ENCODE peak calls at places on chromosome 4, in nine cellular contexts. H is A549; W is CD8-positive, alpha-beta T cell; E is CD4-positive, alpha-beta T cell; Q is breast epithelium; A is right lobe of liver; L is IMR-90; P is transverse colon; O is stomach. K is an unnamed sample.

GRCh38 chr4:184932343-184932742 is 85.9 kb upstream of the HELT start:
- DNase-seq in L (no peak), E (no peak), W (no peak), O (no peak), Q (no peak), H (no peak), P (no peak), A (no peak), K (no peak)

GRCh38 chr4:156503119-156503518 is 468.5 kb downstream of the PDGFC start:
- DNase-seq in P (no peak), L (no peak), O (no peak), W (no peak), A (no peak), Q (no peak), H (no peak), E (no peak), K (no peak)

GRCh38 chr4:126264839-126265238 is 950.1 kb downstream of the FAT4 start:
- DNase-seq in W (no peak), A (no peak), E (no peak), O (no peak), L (peak; percentile 59), H (no peak), P (no peak), Q (no peak), K (no peak)

GRCh38 chr4:155559915-155560314 is 106.7 kb upstream of the GUCY1A1 start:
- DNase-seq in P (no peak), W (no peak), H (no peak), L (peak; percentile 74), E (no peak), O (no peak), Q (no peak), A (no peak), K (no peak)

GRCh38 chr4:152063301-152064235 is 302.8 kb upstream of the GATB start:
- DNase-seq in L (no peak), P (peak; percentile 48), E (peak; percentile 31), H (no peak), W (peak; percentile 46), Q (no peak), A (no peak), O (peak; percentile 34), K (no peak)

GRCh38 chr4:82823062-82823461 is 24.5 kb upstream of the SCD5 start:
- DNase-seq in L (peak; percentile 84), E (no peak), O (no peak), Q (no peak), W (no peak), P (no peak), A (no peak), H (no peak), K (no peak)

GRCh38 chr4:90536408-90536807 is 409.2 kb downstream of the CCSER1 start:
- DNase-seq in O (no peak), L (no peak), H (no peak), Q (no peak), A (no peak), P (no peak), E (no peak), W (no peak), K (no peak)

GRCh38 chr4:100093091-100093866 is 97.0 kb downstream of the DDIT4L start:
- DNase-seq in E (peak; percentile 70), Q (peak; percentile 72), A (peak; percentile 63), P (peak; percentile 77), W (peak; percentile 87), L (peak; percentile 82), O (peak; percentile 81), H (peak; percentile 84), K (peak; percentile 61)

GRCh38 chr4:35516102-35516501 is 728.2 kb downstream of the ARAP2 start:
- DNase-seq in P (no peak), W (no peak), H (no peak), O (no peak), E (no peak), A (no peak), L (no peak), Q (no peak), K (no peak)

GRCh38 chr4:57190651-57191481 is 80.7 kb upstream of the IGFBP7 start:
- DNase-seq in Q (no peak), P (peak; percentile 27), L (peak; percentile 13), H (peak; percentile 49), A (no peak), E (no peak), O (no peak), W (no peak), K (no peak)

GRCh38 chr4:144579411-144580020 is 66.4 kb upstream of the HHIP start:
- DNase-seq in Q (no peak), E (no peak), L (peak; percentile 71), W (no peak), O (no peak), H (peak; percentile 23), P (no peak), A (no peak), K (no peak)

GRCh38 chr4:153204247-153205027 is at the start of gene TRIM2:
- DNase-seq in P (peak; percentile 86), O (peak; percentile 93), L (peak; percentile 78), E (no peak), Q (no peak), A (peak; percentile 55), W (no peak), H (no peak), K (peak; percentile 9)

GRCh38 chr4:26217429-26217828 is 103.4 kb upstream of the RBPJ start:
- DNase-seq in P (no peak), W (no peak), O (no peak), A (no peak), H (no peak), E (no peak), Q (no peak), L (no peak), K (no peak)

GRCh38 chr4:78432896-78433295 is 118.7 kb upstream of the ANXA3 start:
- DNase-seq in A (no peak), P (no peak), W (no peak), O (no peak), Q (no peak), H (peak; percentile 7), L (peak; percentile 1), E (no peak), K (no peak)

GRCh38 chr4:100168521-100168920 is 21.7 kb downstream of the DDIT4L start:
- DNase-seq in H (no peak), Q (no peak), W (no peak), P (no peak), A (no peak), O (no peak), L (peak; percentile 63), E (no peak), K (no peak)

GRCh38 chr4:156763511-156763910 is 208.1 kb downstream of the PDGFC start:
- DNase-seq in E (no peak), L (peak; percentile 43), O (no peak), W (no peak), Q (no peak), H (no peak), A (no peak), P (no peak), K (no peak)

GRCh38 chr4:61204353-61204752 is 4.2 kb downstream of the ADGRL3 start:
- DNase-seq in P (no peak), H (no peak), E (no peak), Q (no peak), L (peak; percentile 52), W (no peak), O (no peak), A (no peak), K (no peak)

GRCh38 chr4:124948976-124949597 is 236.6 kb upstream of the ANKRD50 start:
- DNase-seq in H (peak; percentile 6), L (peak; percentile 65), P (no peak), O (peak; percentile 25), E (no peak), A (no peak), W (no peak), Q (no peak), K (no peak)

GRCh38 chr4:150582101-150582565 is at the start of gene MAB21L2:
- DNase-seq in E (no peak), W (no peak), H (no peak), P (no peak), Q (no peak), L (peak; percentile 46), O (no peak), A (no peak), K (no peak)
- H3K27ac ChIP-seq in E (no peak within 1 kb of the TSS), W (no peak within 1 kb of the TSS), H (no peak within 1 kb of the TSS), P (peak within 1 kb of the TSS; percentile 86), Q (no peak within 1 kb of the TSS), L (peak within 1 kb of the TSS; percentile 94), O (no peak within 1 kb of the TSS), A (peak within 1 kb of the TSS; percentile 24), K (no peak within 1 kb of the TSS)

GRCh38 chr4:84971319-84971932 is 4.9 kb upstream of the WDFY3 start:
- DNase-seq in Q (no peak), H (peak; percentile 40), A (no peak), E (no peak), L (peak; percentile 70), W (no peak), O (no peak), P (no peak), K (no peak)
- TF ChIP-seq CTCF in Q (no peak), H (peak; percentile 70), A (peak; percentile 67), E (peak; percentile 25), L (peak; percentile 71), W (no peak), O (peak; percentile 45), P (peak; percentile 39), K (peak; percentile 51)

GRCh38 chr4:48334900-48335384 is 6.4 kb upstream of the SLAIN2 start:
- DNase-seq in L (no peak), H (no peak), O (no peak), E (no peak), P (no peak), W (no peak), A (no peak), Q (no peak), K (no peak)

GRCh38 chr4:48336471-48336870 is 4.9 kb upstream of the SLAIN2 start:
- DNase-seq in A (no peak), L (no peak), O (no peak), P (no peak), H (no peak), E (no peak), W (no peak), Q (no peak), K (no peak)

GRCh38 chr4:48333587-48333986 is 7.7 kb upstream of the SLAIN2 start:
- DNase-seq in P (no peak), E (no peak), Q (no peak), O (no peak), H (no peak), A (no peak), L (no peak), W (no peak), K (no peak)

GRCh38 chr4:48332661-48333060 is 8.7 kb upstream of the SLAIN2 start:
- DNase-seq in W (no peak), Q (no peak), L (no peak), E (no peak), P (no peak), H (no peak), O (no peak), A (no peak), K (no peak)

DNA sequence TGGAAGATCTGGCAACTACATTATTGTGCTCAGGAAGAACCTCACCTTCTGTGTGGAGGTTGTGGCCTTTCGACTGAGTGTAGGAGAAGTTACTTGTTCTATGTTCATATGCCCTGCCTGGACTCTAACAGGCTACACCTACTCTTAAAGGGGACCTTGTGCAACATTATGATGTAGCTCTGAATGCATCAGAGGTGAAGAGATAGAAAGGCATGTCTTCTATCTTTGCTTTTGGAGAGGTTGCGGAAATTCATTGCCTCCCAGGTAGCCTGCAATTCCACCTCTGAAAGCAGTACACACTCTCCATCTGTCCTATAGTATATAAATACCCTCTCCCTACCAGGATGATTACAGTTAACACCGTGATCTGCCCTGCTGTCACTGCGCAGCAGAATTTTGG is 7.1 kb upstream of the SLAIN2 start:
- DNase-seq in Q (no peak), H (no peak), W (no peak), O (no peak), A (no peak), P (no peak), E (no peak), L (no peak), K (no peak)
- H3K27ac ChIP-seq in Q (no peak overlapping the region), H (no peak overlapping the region), W (no peak overlapping the region), O (no peak overlapping the region), A (no peak overlapping the region), P (no peak overlapping the region), E (no peak overlapping the region), L (no peak overlapping the region), K (no peak overlapping the region)

GRCh38 chr4:48129307-48130014 is 4.6 kb downstream of the TXK start:
- DNase-seq in L (no peak), P (peak; percentile 52), A (no peak), E (no peak), Q (no peak), H (peak; percentile 7), W (peak; percentile 45), O (no peak), K (no peak)
- TF ChIP-seq CTCF in L (no peak), P (no peak), A (no peak), E (no peak), Q (no peak), H (no peak), W (no peak), O (no peak), K (no peak)

K was measured in thoracic aorta.